ENCODE peak calls at places on chromosome 21, in four cellular contexts. One of them, this sample, is unnamed.
A peak's percentile ranks its signal among the peaks of the same experiment; 100 is the strongest.

GRCh38 chr21:41623945-41624344 is 116.0 kb upstream of the TMPRSS2 start:
- DNase-seq in endothelial cell: no peak
- DNase-seq in stomach: no peak
- DNase-seq in ovary: no peak
- DNase-seq in this sample: no peak

GRCh38 chr21:27700974-27701614 is 734.2 kb upstream of the ADAMTS5 start:
- DNase-seq in ovary: peak; percentile 83
- DNase-seq in endothelial cell: peak; percentile 81
- DNase-seq in stomach: peak; percentile 86
- DNase-seq in this sample: peak; percentile 71

GRCh38 chr21:29323189-29323588 is 24.5 kb downstream of the BACH1 start:
- DNase-seq in ovary: no peak
- DNase-seq in stomach: no peak
- DNase-seq in endothelial cell: no peak
- DNase-seq in this sample: no peak

GRCh38 chr21:45827881-45828579 is 153.5 kb upstream of the COL6A1 start:
- DNase-seq in endothelial cell: no peak
- DNase-seq in ovary: no peak
- DNase-seq in stomach: no peak
- DNase-seq in this sample: no peak

GRCh38 chr21:27094182-27094948 is 127.5 kb upstream of the ADAMTS5 start:
- DNase-seq in endothelial cell: no peak
- DNase-seq in stomach: no peak
- DNase-seq in ovary: no peak
- DNase-seq in this sample: peak; percentile 38

GRCh38 chr21:44867464-44867863 is 6.0 kb downstream of the PTTG1IP start:
- DNase-seq in stomach: no peak
- DNase-seq in ovary: no peak
- DNase-seq in endothelial cell: no peak
- DNase-seq in this sample: no peak

GRCh38 chr21:19853061-19853460 is 1145.1 kb upstream of the NCAM2 start:
- DNase-seq in ovary: no peak
- DNase-seq in stomach: no peak
- DNase-seq in endothelial cell: no peak
- DNase-seq in this sample: no peak

GRCh38 chr21:41647806-41648561 is 118.9 kb downstream of the RIPK4 start:
- DNase-seq in stomach: no peak
- DNase-seq in endothelial cell: no peak
- DNase-seq in ovary: no peak
- DNase-seq in this sample: no peak

GRCh38 chr21:43986544-43987451 is 25.3 kb upstream of the TRAPPC10 start:
- DNase-seq in endothelial cell: no peak
- DNase-seq in ovary: no peak
- DNase-seq in stomach: no peak
- DNase-seq in this sample: no peak

GRCh38 chr21:25179116-25179515 is 428.2 kb downstream of the MRPL39 start:
- DNase-seq in endothelial cell: no peak
- DNase-seq in ovary: no peak
- DNase-seq in stomach: no peak
- DNase-seq in this sample: no peak

GRCh38 chr21:45366931-45367401 is 38.0 kb upstream of the COL18A1 start:
- DNase-seq in endothelial cell: no peak
- DNase-seq in ovary: peak; percentile 90
- DNase-seq in stomach: peak; percentile 50
- DNase-seq in this sample: peak; percentile 74

GRCh38 chr21:42997053-42997452 is 22.7 kb downstream of the PKNOX1 start:
- DNase-seq in endothelial cell: no peak
- DNase-seq in ovary: peak; percentile 64
- DNase-seq in stomach: no peak
- DNase-seq in this sample: peak; percentile 91

GRCh38 chr21:41507521-41508414 is at the start of gene TMPRSS2:
- DNase-seq in stomach: peak; percentile 92
- DNase-seq in ovary: no peak
- DNase-seq in endothelial cell: peak; percentile 66
- DNase-seq in this sample: no peak

GRCh38 chr21:42153746-42154145 is 65.2 kb upstream of the ABCG1 start:
- DNase-seq in stomach: no peak
- DNase-seq in ovary: no peak
- DNase-seq in endothelial cell: no peak
- DNase-seq in this sample: no peak

GRCh38 chr21:38802050-38803026 is 3.4 kb upstream of the ETS2 start:
- DNase-seq in endothelial cell: no peak
- DNase-seq in ovary: no peak
- DNase-seq in stomach: no peak
- DNase-seq in this sample: no peak
- TF ChIP-seq CTCF in endothelial cell: no peak
- TF ChIP-seq CTCF in ovary: no peak
- TF ChIP-seq CTCF in stomach: no peak
- TF ChIP-seq CTCF in this sample: no peak

GRCh38 chr21:38933731-38934130 is 128.0 kb downstream of the ETS2 start:
- DNase-seq in stomach: no peak
- DNase-seq in endothelial cell: no peak
- DNase-seq in ovary: no peak
- DNase-seq in this sample: no peak

GRCh38 chr21:38929652-38930051 is 123.9 kb downstream of the ETS2 start:
- DNase-seq in ovary: no peak
- DNase-seq in stomach: no peak
- DNase-seq in endothelial cell: no peak
- DNase-seq in this sample: no peak

GRCh38 chr21:38930065-38930464 is 124.3 kb downstream of the ETS2 start:
- DNase-seq in stomach: no peak
- DNase-seq in endothelial cell: no peak
- DNase-seq in ovary: no peak
- DNase-seq in this sample: no peak

GRCh38 chr21:38929137-38929536 is 123.4 kb downstream of the ETS2 start:
- DNase-seq in stomach: no peak
- DNase-seq in ovary: no peak
- DNase-seq in endothelial cell: no peak
- DNase-seq in this sample: no peak

GRCh38 chr21:38930838-38931237 is 125.1 kb downstream of the ETS2 start:
- DNase-seq in endothelial cell: no peak
- DNase-seq in ovary: no peak
- DNase-seq in stomach: no peak
- DNase-seq in this sample: peak; percentile 42
- TF ChIP-seq CTCF in endothelial cell: no peak
- TF ChIP-seq CTCF in ovary: no peak
- TF ChIP-seq CTCF in stomach: no peak
- TF ChIP-seq CTCF in this sample: no peak

GRCh38 chr21:38488640-38489282 is 9.5 kb downstream of the ERG start:
- DNase-seq in ovary: no peak
- DNase-seq in endothelial cell: no peak
- DNase-seq in stomach: no peak
- DNase-seq in this sample: no peak
- TF ChIP-seq CTCF in ovary: no peak
- TF ChIP-seq CTCF in endothelial cell: no peak
- TF ChIP-seq CTCF in stomach: no peak
- TF ChIP-seq CTCF in this sample: no peak

GRCh38 chr21:32113486-32113885 is 165.4 kb downstream of the MIS18A start:
- DNase-seq in endothelial cell: no peak
- DNase-seq in ovary: no peak
- DNase-seq in stomach: no peak
- DNase-seq in this sample: no peak

GRCh38 chr21:32114434-32115063 is 164.3 kb downstream of the MIS18A start:
- DNase-seq in stomach: no peak
- DNase-seq in endothelial cell: no peak
- DNase-seq in ovary: no peak
- DNase-seq in this sample: no peak

DNA sequence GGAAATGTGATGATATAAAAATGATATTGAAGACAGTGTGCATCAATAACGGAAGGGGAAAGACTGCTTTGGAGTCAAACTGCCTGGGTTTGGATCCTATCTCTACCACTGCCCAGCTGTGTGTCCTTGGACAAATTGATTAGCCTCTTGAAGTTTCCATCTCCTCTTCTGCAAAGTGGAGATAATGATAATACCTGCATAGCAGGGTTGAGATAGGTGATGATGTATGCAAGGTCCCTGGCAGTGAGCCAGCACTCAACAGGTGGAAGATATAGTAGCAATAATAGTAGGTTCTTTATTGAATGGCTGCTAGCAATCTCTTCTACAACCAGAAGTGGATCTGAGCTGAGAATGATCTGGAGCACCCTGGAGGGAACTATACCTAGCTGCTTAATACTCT is 166.7 kb downstream of the MIS18A start:
- DNase-seq in endothelial cell: no peak
- DNase-seq in ovary: no peak
- DNase-seq in stomach: no peak
- DNase-seq in this sample: no peak
- TF ChIP-seq CTCF in endothelial cell: no peak
- TF ChIP-seq CTCF in ovary: no peak
- TF ChIP-seq CTCF in stomach: no peak
- TF ChIP-seq CTCF in this sample: no peak